ENCODE peak calls at places on chromosomes 6 and 20, in ten cellular contexts. I is astrocyte, Z is progenitor cell of endocrine pancreas, B is SW480, X is mucosa of gallbladder, C is neural progenitor cell, U is left cardiac atrium, J is germinal center, E is occipital lobe, O is NCI-H774. Y is an unnamed sample.
A peak's percentile ranks its signal among the peaks of the same experiment; 100 is the strongest.

GRCh38 chr6:129617986-129618385 is 92.0 kb downstream of the ARHGAP18 start:
- DNase-seq in J (no peak), E (no peak), O (no peak), B (no peak), Z (no peak), I (peak; percentile 38), C (no peak), U (no peak), X (no peak), Y (no peak)

GRCh38 chr6:108699290-108700041 is 138.7 kb downstream of the FOXO3 start:
- DNase-seq in J (no peak), O (no peak), E (no peak), U (peak; percentile 60), Z (no peak), C (no peak), I (no peak), X (no peak), B (no peak), Y (no peak)

GRCh38 chr6:35481215-35481614 is 13.0 kb downstream of the RPL10A start:
- DNase-seq in O (no peak), C (no peak), U (no peak), I (no peak), X (no peak), J (no peak), Z (no peak), B (no peak), E (no peak), Y (no peak)

GRCh38 chr6:133501675-133502275 is 260.6 kb downstream of the EYA4 start:
- DNase-seq in I (no peak), J (no peak), E (no peak), U (no peak), Z (no peak), X (no peak), C (no peak), O (no peak), B (no peak), Y (no peak)

GRCh38 chr6:106591111-106591825 is 38.0 kb downstream of the RTN4IP1 start:
- DNase-seq in O (no peak), X (no peak), I (peak; percentile 89), Z (no peak), C (no peak), B (peak; percentile 3), E (no peak), U (no peak), J (no peak), Y (no peak)

GRCh38 chr6:79833806-79834205 is 113.5 kb downstream of the ELOVL4 start:
- DNase-seq in J (no peak), C (no peak), E (no peak), O (no peak), X (no peak), B (no peak), I (no peak), Z (no peak), U (no peak), Y (no peak)

GRCh38 chr6:1580109-1580508 is 29.6 kb upstream of the FOXC1 start:
- DNase-seq in O (no peak), C (no peak), J (no peak), Z (no peak), I (peak; percentile 19), U (no peak), X (no peak), E (no peak), B (no peak), Y (no peak)

GRCh38 chr6:47740714-47741113 is 41.1 kb upstream of the OPN5 start:
- DNase-seq in X (no peak), E (no peak), B (no peak), C (no peak), U (no peak), I (no peak), O (no peak), Z (no peak), J (no peak), Y (no peak)

GRCh38 chr20:37727247-37727956 is 33.6 kb downstream of the CTNNBL1 start:
- DNase-seq in E (no peak), J (no peak), I (peak; percentile 18), C (peak; percentile 90), B (no peak), Z (no peak), X (no peak), O (no peak), U (no peak), Y (peak; percentile 11)

GRCh38 chr6:39314273-39314790 is at the start of gene KCNK17:
- DNase-seq in C (peak; percentile 49), B (no peak), O (no peak), Z (no peak), I (no peak), E (no peak), U (no peak), X (no peak), J (no peak), Y (no peak)

GRCh38 chr6:40295251-40295949 is 291.8 kb downstream of the LRFN2 start:
- DNase-seq in U (no peak), I (no peak), C (no peak), B (no peak), J (no peak), O (no peak), E (no peak), Z (no peak), X (no peak), Y (no peak)